ENCODE peak calls at places on chromosomes 4 and X, in eight cellular contexts. K is colonic mucosa, I is AG04449, V is WTC11, D is foreskin fibroblast, Z is Calu3, E is fibroblast of lung, O is tibial artery. G is an unnamed sample.
A peak's percentile ranks its signal among the peaks of the same experiment; 100 is the strongest.

GRCh38 chr4:160567634-160568033 is 1464.8 kb downstream of the RAPGEF2 start:
- DNase-seq in K (no peak), I (no peak), V (no peak), D (no peak), Z (no peak), E (no peak), O (no peak), G (no peak)

GRCh38 chrX:40471965-40472648 is 108.7 kb upstream of the ATP6AP2 start:
- DNase-seq in K (peak; percentile 40), I (peak; percentile 49), V (peak; percentile 32), D (peak; percentile 38), Z (peak; percentile 3), E (peak; percentile 80), O (no peak), G (peak; percentile 71)

GRCh38 chrX:45479835-45480422 is 279.3 kb upstream of the DIPK2B start:
- DNase-seq in K (no peak), I (peak; percentile 86), V (no peak), D (peak; percentile 86), Z (peak; percentile 28), E (peak; percentile 89), O (no peak), G (no peak)

GRCh38 chr4:128812360-128812958 is 3.0 kb downstream of the JADE1 start:
- DNase-seq in K (peak; percentile 38), I (no peak), V (peak; percentile 61), D (peak; percentile 82), Z (peak; percentile 34), E (peak; percentile 71), O (no peak), G (no peak)

GRCh38 chr4:40675166-40675565 is 45.5 kb upstream of the RBM47 start:
- DNase-seq in K (no peak), I (no peak), V (no peak), D (no peak), Z (no peak), E (no peak), O (no peak), G (no peak)

GRCh38 chrX:10534611-10535010 is 85.8 kb downstream of the MID1 start:
- DNase-seq in K (no peak), I (no peak), V (no peak), D (no peak), Z (no peak), E (no peak), O (no peak), G (no peak)

GRCh38 chr4:15778191-15778741 is at the start of gene CD38:
- DNase-seq in K (peak; percentile 43), I (no peak), V (peak; percentile 35), D (peak; percentile 33), Z (peak; percentile 14), E (no peak), O (peak; percentile 69), G (no peak)

GRCh38 chr4:188110741-188111458 is 1.5 kb upstream of the TRIML2 start:
- DNase-seq in K (no peak), I (no peak), V (no peak), D (peak; percentile 4), Z (no peak), E (no peak), O (no peak), G (no peak)

GRCh38 chr4:57726154-57726553 is 616.0 kb upstream of the IGFBP7 start:
- DNase-seq in K (no peak), I (no peak), V (no peak), D (no peak), Z (no peak), E (no peak), O (no peak), G (no peak)

GRCh38 chrX:74232859-74233258 is 71.1 kb upstream of the ZCCHC13 start:
- DNase-seq in K (no peak), I (no peak), V (no peak), D (peak; percentile 16), Z (peak; percentile 32), E (peak; percentile 25), O (no peak), G (no peak)

GRCh38 chr4:88003261-88003660 is 4.2 kb upstream of the PKD2 start:
- DNase-seq in K (no peak), I (no peak), V (no peak), D (peak; percentile 40), Z (no peak), E (no peak), O (no peak), G (no peak)

GRCh38 chr4:35459045-35459444 is 785.3 kb downstream of the ARAP2 start:
- DNase-seq in K (no peak), I (no peak), V (no peak), D (no peak), Z (no peak), E (no peak), O (no peak), G (no peak)

GRCh38 chr4:2409381-2409783 is 9.1 kb downstream of the ZFYVE28 start:
- DNase-seq in K (no peak), I (no peak), V (no peak), D (no peak), Z (no peak), E (no peak), O (no peak), G (no peak)

GRCh38 chrX:86917959-86918358 is 599.6 kb upstream of the KLHL4 start:
- DNase-seq in K (no peak), I (no peak), V (no peak), D (no peak), Z (no peak), E (no peak), O (no peak), G (no peak)

GRCh38 chr4:118941149-118941548 is 52.5 kb downstream of the SYNPO2 start:
- DNase-seq in K (no peak), I (no peak), V (no peak), D (peak; percentile 77), Z (no peak), E (peak; percentile 37), O (no peak), G (no peak)

GRCh38 chrX:109475174-109475891 is 6.6 kb downstream of the GUCY2F start:
- DNase-seq in K (peak; percentile 20), I (no peak), V (peak; percentile 57), D (peak; percentile 74), Z (peak; percentile 41), E (peak; percentile 51), O (no peak), G (peak; percentile 26)

GRCh38 chrX:4550018-4550417 is 836.6 kb upstream of the PRKX start:
- DNase-seq in K (no peak), I (no peak), V (peak; percentile 13), D (no peak), Z (peak; percentile 15), E (no peak), O (no peak), G (no peak)
- TF ChIP-seq CTCF in K (no peak), I (no peak), V (no peak), D (no peak), Z (no peak), E (no peak), O (no peak), G (peak; percentile 22)

DNA sequence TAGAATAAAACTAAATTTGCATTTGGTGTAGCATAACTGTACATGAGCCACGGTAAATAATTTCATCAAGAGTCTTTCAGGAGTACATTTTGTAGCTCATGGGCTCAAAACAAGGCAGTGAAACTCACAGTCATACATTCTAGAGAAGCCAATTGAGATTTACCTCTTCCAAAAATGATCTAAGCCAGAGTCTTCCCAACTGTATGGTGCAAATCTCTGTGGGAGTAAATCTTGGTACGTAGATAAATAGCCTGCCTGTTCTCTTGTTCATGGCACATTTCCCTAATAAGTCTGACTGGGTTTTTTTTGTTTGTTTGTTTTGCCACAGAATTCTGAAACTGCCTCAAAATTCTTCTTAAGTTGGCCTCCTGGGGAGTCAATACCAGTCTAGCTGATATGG is 365.2 kb downstream of the PDHA2 start:
- DNase-seq in K (no peak), I (no peak), V (no peak), D (no peak), Z (no peak), E (no peak), O (no peak), G (no peak)
- TF ChIP-seq CTCF in K (no peak), I (no peak), V (no peak), D (no peak), Z (no peak), E (no peak), O (no peak), G (no peak)

GRCh38 chrX:80578518-80579105 is 158.4 kb downstream of the TENT5D start:
- DNase-seq in K (no peak), I (no peak), V (no peak), D (peak; percentile 8), Z (no peak), E (peak; percentile 2), O (no peak), G (no peak)
- TF ChIP-seq CTCF in K (peak; percentile 20), I (no peak), V (peak; percentile 28), D (peak; percentile 33), Z (peak; percentile 27), E (no peak), O (peak; percentile 20), G (peak; percentile 46)

GRCh38 chrX:125132274-125132673 is 187.4 kb upstream of the TEX13C start:
- DNase-seq in K (no peak), I (no peak), V (no peak), D (no peak), Z (no peak), E (no peak), O (no peak), G (no peak)
- TF ChIP-seq CTCF in K (no peak), I (no peak), V (peak; percentile 27), D (no peak), Z (no peak), E (peak; percentile 33), O (peak; percentile 10), G (peak; percentile 8)

GRCh38 chrX:139204576-139204902 is 326.0 kb upstream of the F9 start:
- DNase-seq in K (no peak), I (no peak), V (no peak), D (no peak), Z (no peak), E (no peak), O (no peak), G (no peak)

GRCh38 chrX:139201924-139202323 is 328.6 kb upstream of the F9 start:
- DNase-seq in K (no peak), I (no peak), V (no peak), D (no peak), Z (no peak), E (no peak), O (no peak), G (no peak)

GRCh38 chrX:139204903-139205667 is 325.5 kb upstream of the F9 start:
- DNase-seq in K (peak; percentile 24), I (no peak), V (peak; percentile 62), D (peak; percentile 19), Z (peak; percentile 6), E (no peak), O (no peak), G (no peak)

GRCh38 chrX:139202742-139203410 is 327.7 kb upstream of the F9 start:
- DNase-seq in K (no peak), I (no peak), V (peak; percentile 22), D (no peak), Z (no peak), E (no peak), O (no peak), G (no peak)

GRCh38 chrX:139203681-139204575 is 326.6 kb upstream of the F9 start:
- DNase-seq in K (no peak), I (no peak), V (peak; percentile 25), D (peak; percentile 31), Z (no peak), E (no peak), O (no peak), G (no peak)
- TF ChIP-seq CTCF in K (no peak), I (no peak), V (no peak), D (no peak), Z (no peak), E (no peak), O (no peak), G (no peak)

GRCh38 chrX:16719334-16720084 is at the start of gene SYAP1:
- DNase-seq in K (peak; percentile 99), I (peak; percentile 81), V (peak; percentile 93), D (peak; percentile 96), Z (peak; percentile 96), E (peak; percentile 97), O (peak; percentile 97), G (peak; percentile 98)
- TF ChIP-seq CTCF in K (no peak), I (no peak), V (no peak), D (no peak), Z (no peak), E (no peak), O (no peak), G (no peak)

G was measured in WERI-Rb-1.